ENCODE peak calls at places on chromosomes 4 and X, in eight cellular contexts. H is psoas muscle; J is AG04450; X is OCI-LY7; Y is heart right ventricle; E is effector memory CD4-positive, alpha-beta T cell; B is anterior cingulate cortex; D is type B pancreatic cell. O is an unnamed sample.

GRCh38 chrX:44871114-44871645 is 1.8 kb upstream of the KDM6A start:
- DNase-seq in D (no peak), B (no peak), Y (peak), X (no peak), H (no peak), E (no peak), J (no peak), O (no peak)

GRCh38 chr4:76028242-76028859 is 5.1 kb upstream of the CXCL10 start:
- DNase-seq in Y (no peak), J (no peak), X (no peak), D (no peak), E (no peak), B (no peak), H (no peak), O (no peak)

GRCh38 chrX:9342581-9343051 is 122.2 kb upstream of the TBL1X start:
- DNase-seq in Y (peak), J (no peak), E (no peak), D (peak), X (no peak), B (peak), H (peak), O (peak)

GRCh38 chr4:36758779-36759178 is 477.4 kb downstream of the DTHD1 start:
- DNase-seq in X (no peak), E (no peak), B (no peak), D (no peak), J (no peak), Y (no peak), H (no peak), O (no peak)

GRCh38 chr4:42371306-42372063 is 25.8 kb upstream of the SHISA3 start:
- DNase-seq in H (no peak), B (no peak), E (no peak), D (no peak), Y (no peak), J (peak), X (peak), O (no peak)

GRCh38 chr4:119690871-119691270 is 62.3 kb upstream of the PDE5A start:
- DNase-seq in X (peak), Y (no peak), B (no peak), H (no peak), E (no peak), D (no peak), J (no peak), O (no peak)

GRCh38 chr4:168694669-168695068 is 197.8 kb downstream of the PALLD start:
- DNase-seq in Y (no peak), E (no peak), J (no peak), B (no peak), X (no peak), H (no peak), D (no peak), O (no peak)

GRCh38 chrX:107324493-107325310 is 118.3 kb downstream of the DNAAF6 start:
- DNase-seq in J (no peak), H (no peak), Y (peak), B (no peak), X (peak), E (no peak), D (peak), O (peak)

GRCh38 chrX:48306175-48306574 is 50.3 kb downstream of the SSX3 start:
- DNase-seq in X (no peak), Y (no peak), J (no peak), B (no peak), D (no peak), H (no peak), E (no peak), O (no peak)

GRCh38 chr4:147029296-147029695 is 83.6 kb upstream of the TTC29 start:
- DNase-seq in Y (no peak), E (no peak), J (no peak), H (no peak), B (no peak), D (no peak), X (no peak), O (no peak)

GRCh38 chrX:53047228-53047627 is 1.4 kb upstream of the GPR173 start:
- DNase-seq in Y (no peak), X (peak), D (no peak), B (no peak), H (no peak), J (no peak), E (no peak), O (no peak)

GRCh38 chr4:41057456-41057855 is 156.9 kb downstream of the APBB2 start:
- DNase-seq in H (no peak), E (no peak), X (no peak), J (no peak), Y (no peak), B (no peak), D (no peak), O (no peak)

GRCh38 chrX:22922961-22923360 is 76.8 kb upstream of the DDX53 start:
- DNase-seq in E (no peak), D (no peak), Y (no peak), J (peak), B (no peak), H (no peak), X (no peak), O (no peak)